ENCODE peak calls at places on chromosome 13, in six cellular contexts. One of them, this sample, is unnamed.

GRCh38 chr13:26628706-26629105 is 71.2 kb downstream of the WASF3 start:
- DNase-seq in KBM-7: no peak
- DNase-seq in GDM1: no peak
- DNase-seq in HFF-Myc: no peak
- DNase-seq in AG09309: peak
- DNase-seq in ovary: no peak
- DNase-seq in this sample: no peak

GRCh38 chr13:51034906-51035305 is 76.2 kb downstream of the C13orf42 start:
- DNase-seq in AG09309: no peak
- DNase-seq in HFF-Myc: no peak
- DNase-seq in KBM-7: no peak
- DNase-seq in ovary: no peak
- DNase-seq in GDM1: no peak
- DNase-seq in this sample: no peak

GRCh38 chr13:22114630-22115311 is 443.9 kb downstream of the FGF9 start:
- DNase-seq in GDM1: peak
- DNase-seq in KBM-7: peak
- DNase-seq in HFF-Myc: no peak
- DNase-seq in AG09309: no peak
- DNase-seq in ovary: no peak
- DNase-seq in this sample: peak

GRCh38 chr13:98544105-98544710 is 32.7 kb downstream of the STK24 start:
- DNase-seq in ovary: no peak
- DNase-seq in KBM-7: no peak
- DNase-seq in AG09309: no peak
- DNase-seq in GDM1: no peak
- DNase-seq in HFF-Myc: no peak
- DNase-seq in this sample: no peak

GRCh38 chr13:50521750-50522149 is 321.7 kb downstream of the DLEU7 start:
- DNase-seq in HFF-Myc: no peak
- DNase-seq in AG09309: no peak
- DNase-seq in ovary: no peak
- DNase-seq in GDM1: no peak
- DNase-seq in KBM-7: no peak
- DNase-seq in this sample: peak

GRCh38 chr13:109372666-109373065 is 413.7 kb downstream of the IRS2 start:
- DNase-seq in HFF-Myc: no peak
- DNase-seq in AG09309: no peak
- DNase-seq in KBM-7: no peak
- DNase-seq in GDM1: no peak
- DNase-seq in ovary: no peak
- DNase-seq in this sample: no peak

GRCh38 chr13:98549006-98549727 is 27.7 kb downstream of the STK24 start:
- DNase-seq in GDM1: no peak
- DNase-seq in ovary: no peak
- DNase-seq in AG09309: peak
- DNase-seq in HFF-Myc: peak
- DNase-seq in KBM-7: peak
- DNase-seq in this sample: no peak

GRCh38 chr13:51258612-51259358 is 36.6 kb downstream of the FAM124A start:
- DNase-seq in GDM1: no peak
- DNase-seq in AG09309: no peak
- DNase-seq in KBM-7: peak
- DNase-seq in ovary: no peak
- DNase-seq in HFF-Myc: no peak
- DNase-seq in this sample: no peak

GRCh38 chr13:109155301-109155761 is 525.9 kb downstream of the MYO16 start:
- DNase-seq in ovary: no peak
- DNase-seq in GDM1: no peak
- DNase-seq in KBM-7: no peak
- DNase-seq in AG09309: peak
- DNase-seq in HFF-Myc: no peak
- DNase-seq in this sample: no peak

GRCh38 chr13:23349127-23349897 is 84.2 kb downstream of the SACS start:
- DNase-seq in ovary: no peak
- DNase-seq in AG09309: peak
- DNase-seq in GDM1: no peak
- DNase-seq in HFF-Myc: no peak
- DNase-seq in KBM-7: no peak
- DNase-seq in this sample: no peak

GRCh38 chr13:69389899-69390298 is 717.7 kb upstream of the ATXN8OS start:
- DNase-seq in ovary: no peak
- DNase-seq in AG09309: no peak
- DNase-seq in HFF-Myc: no peak
- DNase-seq in GDM1: no peak
- DNase-seq in KBM-7: peak
- DNase-seq in this sample: no peak

GRCh38 chr13:21121616-21122015 is 54.7 kb downstream of the SKA3 start:
- DNase-seq in GDM1: no peak
- DNase-seq in KBM-7: no peak
- DNase-seq in ovary: no peak
- DNase-seq in AG09309: no peak
- DNase-seq in HFF-Myc: no peak
- DNase-seq in this sample: no peak

GRCh38 chr13:32040689-32041088 is 9.1 kb downstream of the FRY start:
- DNase-seq in KBM-7: no peak
- DNase-seq in ovary: no peak
- DNase-seq in HFF-Myc: no peak
- DNase-seq in AG09309: no peak
- DNase-seq in GDM1: no peak
- DNase-seq in this sample: no peak

GRCh38 chr13:48201044-48201443 is 32.0 kb upstream of the ITM2B start:
- DNase-seq in ovary: no peak
- DNase-seq in AG09309: no peak
- DNase-seq in KBM-7: no peak
- DNase-seq in GDM1: no peak
- DNase-seq in HFF-Myc: no peak
- DNase-seq in this sample: no peak

GRCh38 chr13:47334173-47334572 is 437.3 kb upstream of the HTR2A start:
- DNase-seq in HFF-Myc: peak
- DNase-seq in KBM-7: no peak
- DNase-seq in ovary: no peak
- DNase-seq in AG09309: peak
- DNase-seq in GDM1: no peak
- DNase-seq in this sample: peak

GRCh38 chr13:46743191-46743590 is 53.8 kb downstream of the ESD start:
- DNase-seq in AG09309: no peak
- DNase-seq in KBM-7: no peak
- DNase-seq in ovary: no peak
- DNase-seq in HFF-Myc: no peak
- DNase-seq in GDM1: no peak
- DNase-seq in this sample: no peak

GRCh38 chr13:59480857-59481256 is 682.9 kb downstream of the DIAPH3 start:
- DNase-seq in GDM1: no peak
- DNase-seq in AG09309: no peak
- DNase-seq in HFF-Myc: no peak
- DNase-seq in KBM-7: no peak
- DNase-seq in ovary: no peak
- DNase-seq in this sample: no peak

GRCh38 chr13:27794921-27795717 is 2.8 kb downstream of the GSX1 start:
- DNase-seq in AG09309: no peak
- DNase-seq in ovary: no peak
- DNase-seq in GDM1: no peak
- DNase-seq in HFF-Myc: no peak
- DNase-seq in KBM-7: no peak
- DNase-seq in this sample: no peak

GRCh38 chr13:41614671-41615519 is 157.5 kb downstream of the RGCC start:
- DNase-seq in GDM1: no peak
- DNase-seq in HFF-Myc: no peak
- DNase-seq in AG09309: no peak
- DNase-seq in ovary: peak
- DNase-seq in KBM-7: no peak
- DNase-seq in this sample: no peak

GRCh38 chr13:39266426-39266825 is 228.2 kb downstream of the NHLRC3 start:
- DNase-seq in ovary: no peak
- DNase-seq in HFF-Myc: no peak
- DNase-seq in KBM-7: no peak
- DNase-seq in AG09309: no peak
- DNase-seq in GDM1: no peak
- DNase-seq in this sample: no peak

GRCh38 chr13:104011505-104012270 is 945.5 kb upstream of the SLC10A2 start:
- DNase-seq in ovary: peak
- DNase-seq in GDM1: no peak
- DNase-seq in HFF-Myc: no peak
- DNase-seq in KBM-7: no peak
- DNase-seq in AG09309: no peak
- DNase-seq in this sample: no peak

GRCh38 chr13:41827507-41828213 is 133.2 kb downstream of the VWA8 start:
- DNase-seq in GDM1: no peak
- DNase-seq in HFF-Myc: peak
- DNase-seq in ovary: no peak
- DNase-seq in KBM-7: no peak
- DNase-seq in AG09309: peak
- DNase-seq in this sample: peak

GRCh38 chr13:74485757-74486156 is 351.6 kb upstream of the KLF12 start:
- DNase-seq in KBM-7: no peak
- DNase-seq in AG09309: no peak
- DNase-seq in GDM1: no peak
- DNase-seq in ovary: no peak
- DNase-seq in HFF-Myc: no peak
- DNase-seq in this sample: no peak

This sample was measured in epithelial cell of proximal tubule.